ENCODE peak calls at places on chromosomes 5 and 9, in four cellular contexts. C is T follicular helper cell; G is activated CD8-positive, alpha-beta T cell treated with anti-CD3 and anti-CD28 coated beads for 36 hours; Y is EL. P is an unnamed sample.
A peak's percentile ranks its signal among the peaks of the same experiment; 100 is the strongest.

GRCh38 chr5:80987078-80987766 is 27.1 kb downstream of the RASGRF2 start:
- DNase-seq in C (no peak), G (no peak), Y (no peak), P (no peak)

GRCh38 chr5:45642370-45642769 is 53.8 kb downstream of the HCN1 start:
- DNase-seq in C (no peak), G (no peak), Y (no peak), P (no peak)

GRCh38 chr9:16092627-16093091 is 539.8 kb downstream of the CCDC171 start:
- DNase-seq in C (no peak), G (no peak), Y (no peak), P (peak; percentile 55)

GRCh38 chr5:95734916-95735315 is 3.8 kb downstream of the RHOBTB3 start:
- DNase-seq in C (no peak), G (no peak), Y (peak; percentile 8), P (no peak)

GRCh38 chr5:89276566-89277305 is 393.8 kb upstream of the MEF2C start:
- DNase-seq in C (no peak), G (no peak), Y (peak; percentile 17), P (no peak)

GRCh38 chr9:7653262-7653661 is 146.3 kb downstream of the DMAC1 start:
- DNase-seq in C (no peak), G (no peak), Y (no peak), P (no peak)

GRCh38 chr5:3116366-3116765 is 364.9 kb upstream of the IRX2 start:
- DNase-seq in C (no peak), G (no peak), Y (no peak), P (no peak)

GRCh38 chr5:122311888-122312669 is at the start of gene SNCAIP:
- DNase-seq in C (no peak), G (no peak), Y (peak; percentile 59), P (peak; percentile 51)

GRCh38 chr5:169567079-169567478 is 16.5 kb upstream of the SPDL1 start:
- DNase-seq in C (no peak), G (peak; percentile 15), Y (peak; percentile 15), P (no peak)

GRCh38 chr9:32502459-32502858 is 23.5 kb downstream of the RIGI start:
- DNase-seq in C (no peak), G (no peak), Y (peak; percentile 93), P (no peak)

GRCh38 chr5:172707285-172708182 is 63.5 kb downstream of the DUSP1 start:
- DNase-seq in C (no peak), G (peak; percentile 24), Y (peak; percentile 86), P (peak; percentile 64)

GRCh38 chr5:106843812-106844416 is 826.8 kb downstream of the EFNA5 start:
- DNase-seq in C (no peak), G (no peak), Y (no peak), P (no peak)

GRCh38 chr5:123389794-123390193 is 33.4 kb downstream of the CEP120 start:
- DNase-seq in C (no peak), G (no peak), Y (no peak), P (no peak)

GRCh38 chr9:77783518-77783917 is 135.4 kb upstream of the GNA14 start:
- DNase-seq in C (no peak), G (no peak), Y (no peak), P (no peak)

GRCh38 chr9:27094640-27095039 is 14.4 kb upstream of the TEK start:
- DNase-seq in C (no peak), G (no peak), Y (peak; percentile 71), P (no peak)

GRCh38 chr9:78001946-78002731 is 29.5 kb downstream of the GNAQ start:
- DNase-seq in C (no peak), G (no peak), Y (peak; percentile 69), P (no peak)

GRCh38 chr9:112361602-112362001 is 18.3 kb upstream of the HSDL2 start:
- DNase-seq in C (no peak), G (no peak), Y (peak; percentile 50), P (no peak)

GRCh38 chr5:179679014-179679674 is 1.7 kb downstream of the CBY3 start:
- DNase-seq in C (peak; percentile 43), G (peak; percentile 91), Y (peak; percentile 49), P (peak; percentile 81)